ENCODE peak calls at places on chromosomes 2 and 18, in seven cellular contexts. One of them, this sample, is unnamed.

GRCh38 chr2:39511219-39511785 is 74.2 kb upstream of the MAP4K3 start:
- DNase-seq in naive B cell: no peak
- DNase-seq in activated T-helper 1 cell treated with Interleukin-2 at 50 U/mL for 16 hours: no peak
- DNase-seq in left kidney: peak
- DNase-seq in stimulated activated CD8-positive, alpha-beta memory T cell treated with anti-CD3 and anti-CD28 coated beads, Interleukin-15, amount 100 ng/mL, for 48 hours: no peak
- DNase-seq in astrocyte of the spinal cord: no peak
- DNase-seq in activated T-cell treated with anti-CD3 and anti-CD28 coated beads, Interleukin-2, amount 50 U/mL, for 72 hours: no peak
- DNase-seq in this sample: no peak

GRCh38 chr2:64325852-64326577 is 127.9 kb upstream of the LGALSL start:
- DNase-seq in naive B cell: peak
- DNase-seq in stimulated activated CD8-positive, alpha-beta memory T cell treated with anti-CD3 and anti-CD28 coated beads, Interleukin-15, amount 100 ng/mL, for 48 hours: peak
- DNase-seq in left kidney: no peak
- DNase-seq in activated T-helper 1 cell treated with Interleukin-2 at 50 U/mL for 16 hours: no peak
- DNase-seq in astrocyte of the spinal cord: no peak
- DNase-seq in activated T-cell treated with anti-CD3 and anti-CD28 coated beads, Interleukin-2, amount 50 U/mL, for 72 hours: peak
- DNase-seq in this sample: no peak

GRCh38 chr18:11149441-11150270 is at the start of gene PIEZO2:
- DNase-seq in naive B cell: no peak
- DNase-seq in astrocyte of the spinal cord: peak
- DNase-seq in activated T-cell treated with anti-CD3 and anti-CD28 coated beads, Interleukin-2, amount 50 U/mL, for 72 hours: peak
- DNase-seq in stimulated activated CD8-positive, alpha-beta memory T cell treated with anti-CD3 and anti-CD28 coated beads, Interleukin-15, amount 100 ng/mL, for 48 hours: no peak
- DNase-seq in activated T-helper 1 cell treated with Interleukin-2 at 50 U/mL for 16 hours: no peak
- DNase-seq in left kidney: peak
- DNase-seq in this sample: peak

GRCh38 chr2:19009510-19009909 is 348.9 kb downstream of the OSR1 start:
- DNase-seq in left kidney: no peak
- DNase-seq in astrocyte of the spinal cord: no peak
- DNase-seq in stimulated activated CD8-positive, alpha-beta memory T cell treated with anti-CD3 and anti-CD28 coated beads, Interleukin-15, amount 100 ng/mL, for 48 hours: no peak
- DNase-seq in activated T-cell treated with anti-CD3 and anti-CD28 coated beads, Interleukin-2, amount 50 U/mL, for 72 hours: no peak
- DNase-seq in naive B cell: no peak
- DNase-seq in activated T-helper 1 cell treated with Interleukin-2 at 50 U/mL for 16 hours: no peak
- DNase-seq in this sample: no peak

GRCh38 chr2:216694201-216694825 is 1.0 kb downstream of the IGFBP5 start:
- DNase-seq in stimulated activated CD8-positive, alpha-beta memory T cell treated with anti-CD3 and anti-CD28 coated beads, Interleukin-15, amount 100 ng/mL, for 48 hours: peak
- DNase-seq in activated T-helper 1 cell treated with Interleukin-2 at 50 U/mL for 16 hours: no peak
- DNase-seq in activated T-cell treated with anti-CD3 and anti-CD28 coated beads, Interleukin-2, amount 50 U/mL, for 72 hours: peak
- DNase-seq in astrocyte of the spinal cord: peak
- DNase-seq in left kidney: peak
- DNase-seq in naive B cell: no peak
- DNase-seq in this sample: peak

GRCh38 chr2:183950673-183951072 is 647.7 kb upstream of the ZNF804A start:
- DNase-seq in naive B cell: no peak
- DNase-seq in activated T-helper 1 cell treated with Interleukin-2 at 50 U/mL for 16 hours: no peak
- DNase-seq in left kidney: no peak
- DNase-seq in astrocyte of the spinal cord: peak
- DNase-seq in stimulated activated CD8-positive, alpha-beta memory T cell treated with anti-CD3 and anti-CD28 coated beads, Interleukin-15, amount 100 ng/mL, for 48 hours: no peak
- DNase-seq in activated T-cell treated with anti-CD3 and anti-CD28 coated beads, Interleukin-2, amount 50 U/mL, for 72 hours: no peak
- DNase-seq in this sample: no peak

GRCh38 chr2:126736133-126736874 is 80.3 kb downstream of the GYPC start:
- DNase-seq in naive B cell: no peak
- DNase-seq in activated T-cell treated with anti-CD3 and anti-CD28 coated beads, Interleukin-2, amount 50 U/mL, for 72 hours: no peak
- DNase-seq in astrocyte of the spinal cord: no peak
- DNase-seq in stimulated activated CD8-positive, alpha-beta memory T cell treated with anti-CD3 and anti-CD28 coated beads, Interleukin-15, amount 100 ng/mL, for 48 hours: no peak
- DNase-seq in activated T-helper 1 cell treated with Interleukin-2 at 50 U/mL for 16 hours: no peak
- DNase-seq in left kidney: no peak
- DNase-seq in this sample: no peak

GRCh38 chr18:49728542-49728941 is 84.8 kb downstream of the ACAA2 start:
- DNase-seq in left kidney: peak
- DNase-seq in activated T-cell treated with anti-CD3 and anti-CD28 coated beads, Interleukin-2, amount 50 U/mL, for 72 hours: peak
- DNase-seq in naive B cell: no peak
- DNase-seq in astrocyte of the spinal cord: peak
- DNase-seq in stimulated activated CD8-positive, alpha-beta memory T cell treated with anti-CD3 and anti-CD28 coated beads, Interleukin-15, amount 100 ng/mL, for 48 hours: peak
- DNase-seq in activated T-helper 1 cell treated with Interleukin-2 at 50 U/mL for 16 hours: no peak
- DNase-seq in this sample: peak

GRCh38 chr2:11953258-11953657 is 206.8 kb downstream of the LPIN1 start:
- DNase-seq in astrocyte of the spinal cord: no peak
- DNase-seq in naive B cell: no peak
- DNase-seq in stimulated activated CD8-positive, alpha-beta memory T cell treated with anti-CD3 and anti-CD28 coated beads, Interleukin-15, amount 100 ng/mL, for 48 hours: no peak
- DNase-seq in activated T-cell treated with anti-CD3 and anti-CD28 coated beads, Interleukin-2, amount 50 U/mL, for 72 hours: no peak
- DNase-seq in activated T-helper 1 cell treated with Interleukin-2 at 50 U/mL for 16 hours: no peak
- DNase-seq in left kidney: no peak
- DNase-seq in this sample: no peak

GRCh38 chr2:64654063-64654811 is 524 bp upstream of the SERTAD2 start:
- DNase-seq in naive B cell: peak
- DNase-seq in astrocyte of the spinal cord: peak
- DNase-seq in left kidney: peak
- DNase-seq in stimulated activated CD8-positive, alpha-beta memory T cell treated with anti-CD3 and anti-CD28 coated beads, Interleukin-15, amount 100 ng/mL, for 48 hours: peak
- DNase-seq in activated T-helper 1 cell treated with Interleukin-2 at 50 U/mL for 16 hours: peak
- DNase-seq in activated T-cell treated with anti-CD3 and anti-CD28 coated beads, Interleukin-2, amount 50 U/mL, for 72 hours: peak
- DNase-seq in this sample: peak

GRCh38 chr2:67055387-67056304 is 341.5 kb upstream of the ETAA1 start:
- DNase-seq in stimulated activated CD8-positive, alpha-beta memory T cell treated with anti-CD3 and anti-CD28 coated beads, Interleukin-15, amount 100 ng/mL, for 48 hours: no peak
- DNase-seq in left kidney: no peak
- DNase-seq in naive B cell: no peak
- DNase-seq in activated T-cell treated with anti-CD3 and anti-CD28 coated beads, Interleukin-2, amount 50 U/mL, for 72 hours: no peak
- DNase-seq in astrocyte of the spinal cord: no peak
- DNase-seq in activated T-helper 1 cell treated with Interleukin-2 at 50 U/mL for 16 hours: no peak
- DNase-seq in this sample: no peak

GRCh38 chr2:237315170-237315880 is 98.6 kb downstream of the COL6A3 start:
- DNase-seq in stimulated activated CD8-positive, alpha-beta memory T cell treated with anti-CD3 and anti-CD28 coated beads, Interleukin-15, amount 100 ng/mL, for 48 hours: no peak
- DNase-seq in astrocyte of the spinal cord: peak
- DNase-seq in activated T-cell treated with anti-CD3 and anti-CD28 coated beads, Interleukin-2, amount 50 U/mL, for 72 hours: no peak
- DNase-seq in naive B cell: no peak
- DNase-seq in left kidney: peak
- DNase-seq in activated T-helper 1 cell treated with Interleukin-2 at 50 U/mL for 16 hours: no peak
- DNase-seq in this sample: peak

This sample was measured in mesendoderm.